ENCODE peak calls at places on chromosomes 11 and 22, in nine cellular contexts. P is CD14-positive monocyte, A is colonic mucosa, R is foreskin fibroblast, J is mucosa of descending colon, U is brain microvascular endothelial cell, W is RWPE1, T is BJ, G is hepatocyte. I is an unnamed sample.
A peak's percentile ranks its signal among the peaks of the same experiment; 100 is the strongest.

GRCh38 chr22:27416553-27417427 is 384.8 kb downstream of the MN1 start:
- DNase-seq in J (no peak), T (peak; percentile 40), U (peak; percentile 69), R (peak; percentile 81), P (no peak), A (no peak), G (peak; percentile 64), W (peak; percentile 49), I (no peak)

GRCh38 chr11:35529971-35530495 is 4.6 kb upstream of the PAMR1 start:
- DNase-seq in P (no peak), R (peak; percentile 94), A (no peak), U (peak; percentile 87), W (peak; percentile 65), G (no peak), T (peak; percentile 90), J (no peak), I (no peak)

GRCh38 chr11:44072757-44073658 is 6.9 kb downstream of the ACCS start:
- DNase-seq in A (no peak), J (no peak), G (no peak), P (no peak), U (no peak), T (no peak), R (no peak), W (no peak), I (no peak)

GRCh38 chr11:46386674-46387073 is 4.9 kb downstream of the CHRM4 start:
- DNase-seq in U (no peak), T (no peak), P (no peak), J (no peak), R (peak; percentile 23), G (no peak), W (peak; percentile 53), A (no peak), I (no peak)

GRCh38 chr11:34324466-34324865 is 33.3 kb downstream of the ABTB2 start:
- DNase-seq in T (no peak), P (no peak), A (no peak), U (no peak), W (no peak), G (no peak), J (no peak), R (no peak), I (no peak)

GRCh38 chr11:91170711-91171110 is 947.9 kb upstream of the CHORDC1 start:
- DNase-seq in U (no peak), T (no peak), G (no peak), P (no peak), W (no peak), A (no peak), J (no peak), R (no peak), I (no peak)

GRCh38 chr11:88266919-88267318 is 70.6 kb downstream of the CTSC start:
- DNase-seq in W (no peak), R (no peak), T (no peak), J (no peak), P (no peak), A (no peak), U (no peak), G (no peak), I (no peak)

GRCh38 chr22:46851311-46851710 is 88.9 kb downstream of the TBC1D22A start:
- DNase-seq in A (no peak), R (no peak), G (no peak), W (no peak), U (no peak), T (no peak), P (no peak), J (no peak), I (no peak)

DNA sequence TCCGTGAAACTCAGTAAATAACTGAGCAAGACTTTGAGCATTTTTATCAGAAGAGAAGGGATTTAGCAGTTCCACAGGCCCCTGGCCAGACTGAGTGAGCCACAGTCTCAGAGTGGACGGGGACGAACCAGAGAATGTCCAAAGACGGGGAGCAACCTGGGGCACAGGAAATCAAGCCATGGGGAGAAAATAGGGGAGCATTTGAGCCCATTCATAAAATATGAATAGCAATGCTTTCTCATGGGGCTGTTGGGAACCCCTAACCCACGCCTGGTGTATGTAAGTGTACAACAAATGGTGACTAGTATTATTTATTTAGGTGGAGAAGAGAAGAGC is 3.6 kb upstream of the VSIG10L2 start:
- DNase-seq in G (no peak), W (no peak), R (no peak), J (no peak), P (no peak), T (no peak), A (no peak), U (no peak), I (no peak)
- TF ChIP-seq CTCF in G (no peak), W (peak; percentile 10), R (no peak), J (no peak), P (no peak), T (no peak), A (no peak), U (no peak), I (peak; percentile 45)

GRCh38 chr11:108534274-108534882 is 36.2 kb upstream of the POGLUT3 start:
- DNase-seq in W (no peak), P (no peak), A (no peak), U (no peak), T (no peak), R (no peak), J (no peak), G (no peak), I (no peak)
- TF ChIP-seq CTCF in W (no peak), P (no peak), A (no peak), U (no peak), T (no peak), R (no peak), J (no peak), G (no peak), I (no peak)

GRCh38 chr11:94740975-94741707 is 27.0 kb upstream of the AMOTL1 start:
- DNase-seq in W (peak; percentile 73), R (peak; percentile 51), T (no peak), P (no peak), J (peak; percentile 29), U (peak; percentile 44), G (peak; percentile 77), A (no peak), I (no peak)
- TF ChIP-seq CTCF in W (peak; percentile 54), R (peak; percentile 49), T (peak; percentile 68), P (peak; percentile 34), J (no peak), U (peak; percentile 71), G (peak; percentile 49), A (peak; percentile 21), I (peak; percentile 76)

GRCh38 chr22:30635273-30636225 is at the start of gene SLC35E4:
- DNase-seq in R (peak; percentile 91), U (peak; percentile 76), T (no peak), J (peak; percentile 98), P (peak; percentile 93), A (peak; percentile 99), G (peak; percentile 93), W (peak; percentile 84), I (peak; percentile 96)
- TF ChIP-seq CTCF in R (peak; percentile 20), U (peak; percentile 60), T (peak; percentile 54), J (peak; percentile 9), P (no peak), A (no peak), G (peak; percentile 24), W (no peak), I (peak; percentile 49)

DNA sequence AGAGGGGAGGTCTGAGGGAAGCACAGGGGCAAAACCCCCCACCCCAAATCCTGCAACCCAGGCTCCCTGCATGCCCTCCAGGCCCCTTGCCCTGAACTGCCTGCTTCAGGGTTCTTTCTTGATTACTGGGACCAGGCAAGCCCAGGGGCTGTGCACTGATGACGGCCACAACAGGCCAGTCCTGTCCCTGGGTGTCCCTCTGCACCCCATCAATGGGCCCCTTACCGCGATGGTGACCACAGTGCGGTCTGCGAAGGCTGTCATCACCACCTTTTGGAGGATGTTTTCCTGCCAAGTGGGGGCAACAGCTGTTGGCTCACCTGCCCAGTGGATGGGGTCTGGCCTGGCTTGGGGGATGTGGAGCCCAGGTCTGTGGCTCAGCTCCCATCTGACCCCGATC is 5.0 kb upstream of the KCNJ11 start:
- DNase-seq in J (no peak), R (no peak), U (no peak), G (no peak), P (no peak), T (no peak), A (no peak), W (no peak), I (peak; percentile 76)
- TF ChIP-seq CTCF in J (no peak), R (no peak), U (no peak), G (no peak), P (no peak), T (no peak), A (no peak), W (no peak), I (no peak)

GRCh38 chr11:8914661-8915018 is 3.7 kb downstream of the AKIP1 start:
- DNase-seq in W (no peak), J (no peak), P (no peak), A (no peak), R (no peak), U (no peak), G (no peak), T (no peak), I (no peak)
- TF ChIP-seq CTCF in W (no peak), J (no peak), P (no peak), A (no peak), R (no peak), U (no peak), G (no peak), T (no peak), I (peak; percentile 19)

DNA sequence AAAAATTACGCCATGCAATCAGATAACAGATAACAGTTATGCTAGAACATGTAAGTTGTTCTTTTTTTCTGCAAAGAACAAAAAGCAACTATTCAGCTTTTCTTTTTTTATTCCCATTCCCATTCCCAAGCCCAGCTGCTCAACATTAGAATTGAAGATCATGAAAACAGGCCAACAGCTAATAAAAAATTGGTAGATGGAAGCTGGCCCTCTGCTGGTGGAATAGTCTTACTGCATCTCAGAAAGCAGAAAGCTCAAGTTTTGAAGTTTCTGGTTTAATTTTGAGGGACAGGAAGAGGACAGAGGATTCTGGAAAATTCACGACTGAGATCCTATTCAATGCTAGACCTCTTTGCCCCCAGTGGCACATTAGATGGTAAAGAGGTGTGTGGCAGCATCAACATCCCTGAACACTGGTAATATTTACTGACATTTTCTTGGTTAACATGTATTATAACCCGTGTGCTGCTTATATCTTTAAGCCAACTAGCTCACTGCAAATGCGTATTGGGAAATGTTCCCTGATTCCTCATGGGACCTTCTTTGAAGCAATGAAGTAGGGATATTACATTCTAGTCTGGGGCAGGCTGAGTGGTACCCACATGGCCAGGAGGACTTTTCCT is 591.2 kb downstream of the OPCML start:
- DNase-seq in P (no peak), T (peak; percentile 1), R (peak; percentile 19), U (peak; percentile 39), A (no peak), W (peak; percentile 5), G (peak; percentile 65), J (no peak), I (no peak)
- TF ChIP-seq CTCF in P (peak; percentile 91), T (peak; percentile 85), R (peak; percentile 84), U (peak; percentile 84), A (peak; percentile 53), W (peak; percentile 86), G (peak; percentile 83), J (peak; percentile 74), I (peak; percentile 94)

DNA sequence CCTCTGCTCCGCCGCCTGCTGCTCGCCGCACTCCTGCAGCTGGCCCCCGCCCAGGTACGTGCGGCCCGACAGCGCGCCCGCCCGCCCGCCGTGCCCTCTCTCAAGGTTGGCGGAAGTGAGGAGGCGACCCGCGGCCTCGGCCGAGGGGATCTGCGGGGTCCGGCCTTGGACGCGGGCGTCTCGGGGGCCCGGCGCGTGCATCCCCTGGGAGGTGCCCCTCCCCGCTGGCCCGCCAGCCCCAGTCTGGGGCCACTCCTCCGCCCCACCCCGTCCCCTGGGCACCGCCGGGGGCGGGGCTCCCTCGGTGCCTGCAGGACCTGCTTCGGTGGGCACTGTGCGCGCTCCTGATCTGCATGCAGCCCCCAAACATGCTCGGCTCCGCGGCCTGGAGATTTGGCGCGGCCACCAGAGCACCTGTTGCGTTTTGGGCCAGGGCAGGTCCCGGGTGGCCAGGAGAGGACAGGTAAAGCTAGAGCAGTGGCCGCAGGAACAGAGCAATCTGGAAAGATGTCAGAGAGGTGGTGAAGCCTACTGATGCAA is 526 bp downstream of the VEGFB start:
- DNase-seq in P (no peak), R (no peak), U (no peak), G (peak; percentile 82), W (no peak), T (no peak), A (peak; percentile 78), J (peak; percentile 86), I (peak; percentile 81)
- TF ChIP-seq CTCF in P (no peak), R (no peak), U (no peak), G (no peak), W (no peak), T (no peak), A (no peak), J (no peak), I (peak; percentile 21)

I was measured in chondrocyte.